ENCODE peak calls at places on chromosome 15, in eight cellular contexts. N, M, Y, B, T, W, H and P are unnamed samples.

GRCh38 chr15:98547741-98548166 is 100.6 kb upstream of the IGF1R start:
- DNase-seq in Y (no peak), B (no peak), M (no peak), N (no peak), W (no peak), T (no peak), H (peak), P (no peak)

GRCh38 chr15:49644364-49644794 is 23.5 kb downstream of the DTWD1 start:
- DNase-seq in M (no peak), N (no peak), Y (no peak), W (no peak), H (no peak), B (no peak), T (no peak), P (no peak)

GRCh38 chr15:80429964-80430363 is 25.8 kb downstream of the ARNT2 start:
- DNase-seq in Y (no peak), T (no peak), B (no peak), W (no peak), N (no peak), M (no peak), H (no peak), P (no peak)

GRCh38 chr15:76576526-76577279 is 240.1 kb downstream of the ISL2 start:
- DNase-seq in M (no peak), N (peak), T (no peak), B (peak), Y (peak), H (peak), W (peak), P (peak)

GRCh38 chr15:87944687-87945086 is 311.9 kb downstream of the NTRK3 start:
- DNase-seq in B (peak), W (no peak), H (no peak), N (no peak), Y (no peak), T (no peak), M (no peak), P (no peak)

GRCh38 chr15:36334059-36334458 is 245.4 kb upstream of the CDIN1 start:
- DNase-seq in W (no peak), N (no peak), B (no peak), Y (no peak), M (no peak), H (no peak), T (no peak), P (no peak)

GRCh38 chr15:66288796-66289195 is 4.6 kb upstream of the DIS3L start:
- DNase-seq in Y (no peak), M (no peak), H (no peak), W (no peak), T (no peak), B (no peak), N (no peak), P (no peak)

GRCh38 chr15:76343313-76343996 is 6.9 kb downstream of the ISL2 start:
- DNase-seq in W (no peak), Y (no peak), H (no peak), B (no peak), N (no peak), M (no peak), T (no peak), P (no peak)

GRCh38 chr15:59931642-59932296 is 72.3 kb upstream of the FOXB1 start:
- DNase-seq in B (no peak), Y (no peak), N (no peak), M (no peak), W (no peak), H (no peak), T (no peak), P (no peak)

GRCh38 chr15:59917504-59918157 is 86.5 kb upstream of the FOXB1 start:
- DNase-seq in M (peak), Y (peak), H (peak), W (peak), B (peak), N (peak), T (peak), P (peak)

GRCh38 chr15:85397926-85398325 is 17.5 kb downstream of the AKAP13 start:
- DNase-seq in M (no peak), W (no peak), N (no peak), H (no peak), Y (no peak), B (no peak), T (no peak), P (no peak)

GRCh38 chr15:90387534-90388461 is at the start of gene IQGAP1:
- DNase-seq in B (peak), T (peak), H (peak), W (peak), N (peak), Y (peak), M (peak), P (peak)
- TF ChIP-seq POLR2A in B (peak), T (peak), H (peak), W (peak), N (peak), Y (peak), M (peak), P (peak)

GRCh38 chr15:63121382-63122001 is at the start of gene LACTB:
- DNase-seq in M (peak), T (peak), Y (peak), W (peak), B (peak), H (peak), N (peak), P (peak)
- TF ChIP-seq POLR2A in M (peak), T (no peak), Y (peak), W (peak), B (peak), H (peak), N (peak), P (peak)

DNA sequence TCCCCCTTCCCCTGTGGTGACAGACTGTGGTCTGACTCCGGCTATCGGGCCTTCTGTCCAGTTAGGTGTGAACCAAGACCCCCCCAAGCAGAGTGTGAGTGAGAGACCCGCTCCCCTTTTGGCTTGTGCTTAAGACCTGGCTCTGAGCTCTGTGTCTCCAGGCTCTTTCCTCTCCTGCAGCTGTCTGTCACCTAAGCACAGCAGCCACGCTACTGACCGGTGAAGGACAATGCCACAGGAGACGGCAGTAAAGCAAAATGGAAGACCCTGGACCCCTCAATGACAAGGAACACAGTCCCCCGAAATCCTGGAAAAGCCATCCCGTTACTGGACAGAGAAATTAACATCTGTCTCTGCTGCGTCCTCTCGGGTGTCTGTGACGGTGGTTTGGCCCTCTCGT is 53.8 kb downstream of the CHSY1 start:
- DNase-seq in T (no peak), N (no peak), W (no peak), M (no peak), H (no peak), B (no peak), Y (no peak), P (no peak)
- TF ChIP-seq POLR2A in T (no peak), N (no peak), W (no peak), M (no peak), H (no peak), B (no peak), Y (no peak), P (no peak)

DNA sequence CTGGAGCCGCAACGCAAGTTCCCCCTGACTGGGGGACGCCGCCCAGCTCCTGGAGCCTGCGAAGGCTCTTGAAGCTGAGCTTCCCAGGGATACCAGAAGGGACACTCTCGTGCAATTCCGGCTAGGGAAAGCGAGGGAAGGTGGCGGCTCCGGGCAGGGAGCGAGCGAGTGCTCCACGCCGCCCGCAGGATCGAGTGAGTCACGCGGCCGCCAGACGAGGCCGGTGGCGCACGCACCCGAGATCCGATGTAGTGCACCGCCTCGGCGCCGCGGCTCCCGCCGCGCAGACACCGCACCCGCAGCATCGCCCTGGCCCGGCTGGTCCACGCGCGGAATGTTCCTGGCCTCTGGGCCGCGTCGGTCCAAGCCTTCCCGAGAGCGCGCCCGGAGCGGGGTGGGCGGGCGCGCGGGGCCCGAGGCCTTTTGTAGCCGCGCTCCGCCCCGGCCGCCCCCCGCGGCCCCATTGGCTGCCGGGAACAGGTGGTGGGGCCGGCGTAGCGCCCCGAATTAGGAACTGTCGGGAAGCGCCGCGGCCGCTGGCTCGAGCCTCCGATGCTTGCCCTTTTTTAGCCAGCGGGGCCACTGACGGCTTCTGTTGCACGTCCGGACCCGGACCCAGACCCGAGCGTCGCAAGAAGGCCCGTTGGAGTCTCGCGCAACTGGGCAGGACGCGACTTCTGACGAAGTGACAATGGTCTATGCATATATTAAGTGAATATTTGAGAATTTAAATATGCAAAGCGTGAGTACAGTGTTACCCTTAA is at the start of gene GATM:
- DNase-seq in N (peak), B (peak), Y (peak), M (no peak), W (peak), T (no peak), H (peak), P (peak)
- TF ChIP-seq POLR2A in N (no peak), B (peak), Y (peak), M (no peak), W (no peak), T (no peak), H (peak), P (no peak)

GRCh38 chr15:69300129-69300588 is 1.4 kb downstream of the PAQR5 start:
- DNase-seq in M (no peak), N (no peak), B (no peak), Y (no peak), H (no peak), W (no peak), T (no peak), P (no peak)
- TF ChIP-seq POLR2A in M (no peak), N (no peak), B (no peak), Y (no peak), H (no peak), W (no peak), T (no peak), P (no peak)

DNA sequence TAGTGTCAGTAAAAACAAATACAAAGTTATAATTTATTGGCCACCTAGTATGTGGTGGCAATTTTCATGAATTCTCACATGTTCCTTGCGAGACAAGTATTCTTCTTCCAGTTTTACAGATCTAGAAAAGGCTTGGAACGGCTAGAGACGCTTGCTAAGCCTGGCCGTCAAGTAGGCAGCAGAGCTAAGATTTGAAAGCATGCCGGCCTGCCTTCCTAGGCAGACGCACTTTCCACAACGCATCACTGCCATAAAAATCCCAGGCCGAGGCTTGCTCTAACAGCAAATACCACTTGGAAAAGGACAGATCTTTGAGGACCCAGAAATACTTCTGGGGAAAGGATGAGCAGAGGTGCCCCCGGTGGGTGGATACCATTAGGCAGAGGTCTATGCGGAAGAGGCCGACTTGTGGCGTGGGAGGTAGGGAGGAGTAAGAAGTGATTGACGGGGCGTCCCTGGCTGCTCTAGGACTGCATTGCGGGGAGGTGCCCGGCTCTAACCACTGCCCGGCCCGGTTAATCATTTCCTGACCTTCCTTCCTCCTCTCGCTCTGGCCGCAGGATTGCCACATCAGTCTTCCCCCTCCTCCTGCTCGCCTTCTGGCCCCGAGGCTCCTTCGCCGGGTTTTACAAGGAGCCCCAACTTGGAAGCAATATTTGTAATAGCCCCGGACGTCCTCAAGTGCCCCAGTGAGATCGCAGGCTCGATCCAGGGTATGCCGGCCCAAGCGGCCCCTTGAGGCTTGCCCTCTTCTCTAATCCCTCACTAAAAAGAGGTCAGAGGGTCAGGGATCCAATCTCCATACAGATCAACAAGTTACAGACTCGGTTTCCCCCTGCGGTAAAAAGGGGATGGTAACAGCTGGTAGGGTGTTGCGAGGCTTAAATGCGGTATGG is 1.3 kb upstream of the USP3 start:
- DNase-seq in W (peak), B (peak), T (peak), Y (peak), H (peak), M (peak), N (peak), P (peak)
- TF ChIP-seq POLR2A in W (peak), B (no peak), T (peak), Y (peak), H (peak), M (no peak), N (peak), P (no peak)

GRCh38 chr15:69074011-69074842 is 59.7 kb downstream of the NOX5 start:
- DNase-seq in M (no peak), Y (no peak), N (peak), B (peak), H (peak), T (no peak), W (peak), P (peak)
- TF ChIP-seq POLR2A in M (no peak), Y (no peak), N (peak), B (peak), H (peak), T (peak), W (no peak), P (no peak)

DNA sequence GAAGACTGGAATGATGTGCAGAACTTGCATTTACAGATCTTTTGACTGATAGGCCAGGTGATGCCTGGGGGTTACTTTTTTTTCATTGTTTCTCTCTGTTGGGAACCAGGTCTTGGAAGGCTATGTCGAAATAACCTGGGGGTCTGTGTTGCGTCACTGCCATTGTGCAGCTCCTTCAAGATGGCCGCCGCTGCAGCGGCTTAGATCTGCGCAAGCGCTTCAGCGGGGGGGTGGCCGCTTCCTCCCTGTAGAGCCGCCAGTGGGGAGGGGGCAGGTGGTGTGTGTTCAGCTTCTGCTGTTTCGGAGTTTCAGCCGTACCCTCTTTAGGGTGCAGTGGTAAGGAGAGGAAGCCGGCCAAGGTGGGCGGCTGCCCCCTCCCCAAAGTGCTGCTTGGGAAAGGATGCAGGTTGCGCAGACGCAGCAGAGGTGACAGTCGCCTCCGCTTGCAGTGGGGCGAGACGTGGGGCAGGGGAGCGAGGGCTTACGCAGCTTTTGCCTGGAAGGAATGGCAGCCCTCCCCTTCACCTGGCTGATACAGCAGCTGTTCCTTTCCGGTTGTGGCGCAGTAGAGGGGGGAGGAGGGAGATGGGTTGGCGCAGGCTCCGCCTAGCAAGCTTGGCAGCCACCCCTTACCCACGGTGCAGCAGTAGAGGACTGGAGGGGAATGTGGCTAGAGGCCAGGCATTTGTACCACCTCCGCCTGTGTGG is 1.5 kb downstream of the SNRPN start:
- DNase-seq in T (no peak), B (peak), Y (peak), N (peak), M (no peak), W (peak), H (peak), P (peak)
- TF ChIP-seq POLR2A in T (no peak), B (no peak), Y (peak), N (no peak), M (no peak), W (no peak), H (no peak), P (peak)